ENCODE peak calls at places on chromosome 16, in four cellular contexts. S is tibial artery, L is fibroblast of the aortic adventitia, I is glutamatergic neuron. N is an unnamed sample.
A peak's percentile ranks its signal among the peaks of the same experiment; 100 is the strongest.

GRCh38 chr16:56382901-56383355 is 42.4 kb downstream of the AMFR start:
- DNase-seq in S (no peak), L (peak; percentile 19), I (no peak), N (no peak)

GRCh38 chr16:12468552-12468951 is 335.1 kb downstream of the CPPED1 start:
- DNase-seq in S (no peak), L (no peak), I (peak; percentile 25), N (no peak)

GRCh38 chr16:51755039-51755501 is 604.0 kb upstream of the SALL1 start:
- DNase-seq in S (no peak), L (no peak), I (no peak), N (no peak)

GRCh38 chr16:88804552-88805339 is 1.2 kb downstream of the CDT1 start:
- DNase-seq in S (peak; percentile 63), L (no peak), I (no peak), N (no peak)

GRCh38 chr16:83771306-83771942 is 36.4 kb upstream of the HSBP1 start:
- DNase-seq in S (peak; percentile 71), L (peak; percentile 2), I (no peak), N (no peak)

GRCh38 chr16:66342294-66342900 is 24.1 kb upstream of the CDH5 start:
- DNase-seq in S (no peak), L (no peak), I (peak; percentile 86), N (no peak)

GRCh38 chr16:27561216-27561615 is 11.3 kb downstream of the KATNIP start:
- DNase-seq in S (no peak), L (no peak), I (no peak), N (no peak)

GRCh38 chr16:56742030-56742984 is 12.4 kb downstream of the NUP93 start:
- DNase-seq in S (no peak), L (peak; percentile 86), I (no peak), N (no peak)

GRCh38 chr16:15950167-15950854 is 895 bp downstream of the ABCC1 start:
- DNase-seq in S (peak; percentile 68), L (peak; percentile 67), I (peak; percentile 24), N (no peak)

GRCh38 chr16:30637952-30638351 is 12.8 kb upstream of the PRR14 start:
- DNase-seq in S (no peak), L (peak; percentile 42), I (no peak), N (no peak)

GRCh38 chr16:80806957-80807356 is 2.6 kb upstream of the CDYL2 start:
- DNase-seq in S (no peak), L (peak; percentile 39), I (no peak), N (no peak)

GRCh38 chr16:85924675-85925074 is 25.7 kb downstream of the IRF8 start:
- DNase-seq in S (no peak), L (peak; percentile 17), I (no peak), N (no peak)

GRCh38 chr16:10886739-10887269 is 9.8 kb downstream of the CIITA start:
- DNase-seq in S (no peak), L (no peak), I (no peak), N (no peak)

GRCh38 chr16:57528499-57529323 is 7.7 kb downstream of the CCDC102A start:
- DNase-seq in S (peak; percentile 57), L (no peak), I (no peak), N (no peak)

GRCh38 chr16:14283786-14284185 is 212.7 kb downstream of the MRTFB start:
- DNase-seq in S (no peak), L (no peak), I (no peak), N (no peak)

GRCh38 chr16:87837627-87838289 is 31.5 kb downstream of the SLC7A5 start:
- DNase-seq in S (no peak), L (no peak), I (no peak), N (no peak)

GRCh38 chr16:85757341-85757822 is 6.5 kb upstream of the C16orf74 start:
- DNase-seq in S (no peak), L (peak; percentile 24), I (no peak), N (no peak)

GRCh38 chr16:66289051-66289680 is 77.3 kb upstream of the CDH5 start:
- DNase-seq in S (no peak), L (no peak), I (no peak), N (no peak)

GRCh38 chr16:27779719-27780161 is 229.8 kb downstream of the KATNIP start:
- DNase-seq in S (no peak), L (peak; percentile 60), I (peak; percentile 72), N (no peak)

GRCh38 chr16:85543998-85544397 is 69.1 kb upstream of the GSE1 start:
- DNase-seq in S (no peak), L (no peak), I (no peak), N (no peak)

GRCh38 chr16:14199624-14200023 is 128.5 kb downstream of the MRTFB start:
- DNase-seq in S (no peak), L (peak; percentile 44), I (no peak), N (no peak)

GRCh38 chr16:22638393-22639206 is 127.9 kb downstream of the NPIPB5 start:
- DNase-seq in S (no peak), L (peak; percentile 58), I (no peak), N (no peak)

GRCh38 chr16:57098188-57098841 is 5.9 kb downstream of the CPNE2 start:
- DNase-seq in S (no peak), L (no peak), I (no peak), N (no peak)

GRCh38 chr16:80619824-80620223 is 79.0 kb downstream of the DYNLRB2 start:
- DNase-seq in S (no peak), L (no peak), I (no peak), N (no peak)

GRCh38 chr16:79409970-79410369 is 190.6 kb downstream of the MAF start:
- DNase-seq in S (no peak), L (no peak), I (no peak), N (no peak)

GRCh38 chr16:50862818-50863672 is 121.2 kb downstream of the CYLD start:
- DNase-seq in S (no peak), L (no peak), I (peak; percentile 39), N (peak; percentile 34)

GRCh38 chr16:31157136-31157535 is 7.3 kb upstream of the PRSS36 start:
- DNase-seq in S (no peak), L (no peak), I (no peak), N (no peak)

GRCh38 chr16:28930652-28931051 is 1.1 kb upstream of the CD19 start:
- DNase-seq in S (no peak), L (no peak), I (no peak), N (no peak)

GRCh38 chr16:31331141-31331764 is 23.7 kb upstream of the ITGAX start:
- DNase-seq in S (no peak), L (no peak), I (no peak), N (no peak)

GRCh38 chr16:12406158-12406557 is 397.5 kb downstream of the CPPED1 start:
- DNase-seq in S (no peak), L (no peak), I (no peak), N (no peak)

GRCh38 chr16:75029854-75030253 is 31.0 kb downstream of the ZNRF1 start:
- DNase-seq in S (no peak), L (peak; percentile 38), I (no peak), N (no peak)

GRCh38 chr16:57531635-57532220 is 4.6 kb downstream of the CCDC102A start:
- DNase-seq in S (peak; percentile 55), L (no peak), I (no peak), N (peak; percentile 54)

GRCh38 chr16:81445926-81446317 is 1.3 kb downstream of the CMIP start:
- DNase-seq in S (no peak), L (no peak), I (peak; percentile 40), N (no peak)

GRCh38 chr16:22670551-22670970 is 143.4 kb upstream of the HS3ST2 start:
- DNase-seq in S (peak; percentile 56), L (no peak), I (peak; percentile 41), N (peak; percentile 60)

GRCh38 chr16:56980792-56981724 is 8.3 kb upstream of the NLRC5 start:
- DNase-seq in S (no peak), L (no peak), I (no peak), N (no peak)

GRCh38 chr16:85416267-85417109 is 196.6 kb upstream of the GSE1 start:
- DNase-seq in S (no peak), L (peak; percentile 30), I (peak; percentile 58), N (no peak)

GRCh38 chr16:88468289-88469129 is 15.4 kb downstream of the ZFPM1 start:
- DNase-seq in S (no peak), L (peak; percentile 46), I (peak; percentile 61), N (no peak)

GRCh38 chr16:67562918-67563707 is 787 bp downstream of the CTCF start:
- DNase-seq in S (peak; percentile 79), L (peak; percentile 32), I (peak; percentile 83), N (no peak)
- TF ChIP-seq CTCF in S (peak; percentile 4), L (peak; percentile 12), I (no peak), N (peak; percentile 16)

DNA sequence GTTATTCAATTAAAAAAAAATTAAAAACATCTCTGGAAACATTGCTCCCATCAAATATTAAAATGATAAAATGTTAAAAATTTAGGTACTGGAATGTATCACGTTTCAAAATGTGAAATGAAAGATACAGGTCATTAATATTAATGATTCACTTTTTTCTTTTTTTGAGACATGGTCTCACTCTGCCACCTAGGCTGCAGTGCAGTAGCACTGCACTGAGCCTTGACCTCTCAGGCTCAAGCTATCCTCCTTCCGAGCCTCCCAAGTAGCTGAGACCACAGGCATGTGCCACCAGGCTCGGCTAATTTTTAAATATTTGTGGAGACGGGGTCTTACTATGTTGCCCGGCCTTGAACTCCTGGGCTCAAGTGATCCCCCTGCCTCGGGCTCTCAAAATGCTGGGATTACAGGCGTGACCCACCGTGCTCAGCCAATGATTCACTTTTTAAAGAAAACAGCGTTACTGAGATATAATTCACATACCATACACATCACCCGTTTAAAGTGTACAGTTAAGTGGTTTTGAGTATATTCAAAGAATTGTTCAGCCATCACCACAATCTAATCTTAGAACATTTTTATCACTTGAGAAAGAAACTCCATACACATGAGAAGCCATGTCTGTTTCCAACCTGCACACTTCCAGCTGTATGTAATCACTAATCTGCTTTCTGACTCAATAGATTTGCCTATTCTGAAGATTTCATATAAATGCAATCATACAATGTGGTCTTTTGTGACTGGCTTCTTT is 19.1 kb upstream of the NETO2 start:
- DNase-seq in S (no peak), L (peak; percentile 25), I (no peak), N (no peak)
- TF ChIP-seq CTCF in S (no peak), L (no peak), I (no peak), N (no peak)

DNA sequence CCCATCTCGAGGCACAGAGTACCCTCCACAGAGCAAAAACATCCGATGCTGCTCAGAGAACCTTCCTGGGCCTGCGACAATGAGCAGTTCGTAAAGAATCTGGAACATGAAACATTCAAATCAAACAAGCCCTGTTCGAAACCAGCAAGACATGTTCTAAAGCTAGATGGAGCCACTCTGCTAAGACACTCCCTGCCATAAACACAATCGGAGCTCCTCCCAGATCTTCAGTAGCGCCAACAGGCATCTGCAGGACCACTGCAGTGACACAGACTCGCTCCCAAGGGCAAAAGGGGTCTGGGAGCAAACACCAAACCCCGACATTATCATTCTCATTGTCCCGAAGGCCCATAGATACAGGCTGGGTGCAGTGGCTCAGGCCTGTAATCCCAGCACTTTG is 108.7 kb downstream of the ZFHX3 start:
- DNase-seq in S (peak; percentile 86), L (peak; percentile 78), I (no peak), N (peak; percentile 78)
- TF ChIP-seq CTCF in S (no peak), L (peak; percentile 49), I (no peak), N (peak; percentile 13)

DNA sequence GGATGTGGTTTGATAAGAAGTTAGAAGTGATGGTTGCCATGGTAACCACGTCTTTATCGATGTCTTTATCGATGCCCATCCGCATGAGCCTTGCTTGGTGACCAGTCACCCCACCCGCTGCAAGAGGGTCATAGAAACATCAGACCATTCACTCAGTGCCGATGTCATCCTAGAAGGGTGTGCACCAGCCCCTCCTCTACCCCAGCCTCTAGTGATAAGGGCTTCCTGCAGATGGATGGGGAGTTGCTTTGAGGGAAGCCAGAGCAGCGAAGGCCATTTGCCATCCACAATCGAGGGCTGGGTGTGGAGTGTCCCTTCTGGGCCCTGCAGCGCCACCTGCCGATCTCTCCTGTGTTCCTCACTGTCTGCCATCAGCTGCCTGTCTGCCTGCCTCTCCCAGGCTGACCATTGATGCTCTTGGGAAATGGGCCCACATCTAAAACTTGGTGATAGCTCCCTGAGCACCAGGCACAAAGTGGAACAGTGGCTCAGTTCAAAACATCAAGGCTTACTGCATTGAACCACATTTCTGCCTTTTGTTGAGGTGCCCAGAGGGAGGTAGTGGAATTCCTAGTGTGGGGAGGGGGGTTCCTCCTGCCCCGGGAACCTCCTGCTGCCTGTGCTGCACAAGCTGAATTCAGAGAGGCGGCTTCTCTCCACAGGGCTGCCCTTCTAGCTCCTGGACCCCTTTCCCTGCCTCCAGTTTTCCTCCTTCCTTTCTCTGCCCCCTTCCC is 8.9 kb downstream of the CALB2 start:
- DNase-seq in S (no peak), L (peak; percentile 16), I (peak; percentile 89), N (no peak)
- TF ChIP-seq CTCF in S (no peak), L (peak; percentile 42), I (peak; percentile 69), N (no peak)

N was measured in ascending aorta.